ENCODE peak calls at places on chromosome 15, in ten cellular contexts. X is B cell; J is CD8-positive, alpha-beta T cell; S is neural crest cell; V is GM23338; B is adrenal gland; I is RWPE1; F is thoracic aorta; N is GM06990; O is heart right ventricle. Z is an unnamed sample.

GRCh38 chr15:86572368-86572841 is 492.7 kb downstream of the AGBL1 start:
- DNase-seq in V (no peak), I (no peak), O (peak; percentile 13), F (no peak), X (no peak), J (no peak), B (no peak), N (no peak), S (no peak), Z (no peak)

GRCh38 chr15:71201471-71201870 is 86.2 kb downstream of the THSD4 start:
- DNase-seq in V (no peak), S (no peak), B (no peak), F (no peak), X (no peak), N (no peak), O (no peak), J (no peak), I (no peak), Z (no peak)

GRCh38 chr15:34049096-34049495 is 10.1 kb upstream of the AVEN start:
- DNase-seq in N (no peak), S (no peak), X (no peak), B (no peak), I (no peak), V (no peak), J (no peak), F (no peak), O (no peak), Z (no peak)

GRCh38 chr15:26841514-26841913 is 25.3 kb upstream of the GABRA5 start:
- DNase-seq in J (no peak), I (no peak), F (no peak), X (no peak), S (no peak), V (peak; percentile 30), O (no peak), B (no peak), N (no peak), Z (no peak)

GRCh38 chr15:41512512-41513281 is 930 bp downstream of the LTK start:
- DNase-seq in F (no peak), X (peak; percentile 54), I (no peak), N (peak; percentile 63), J (peak; percentile 34), B (no peak), O (peak; percentile 31), S (peak; percentile 26), V (peak; percentile 48), Z (no peak)

GRCh38 chr15:53910852-53911251 is 67.4 kb upstream of the UNC13C start:
- DNase-seq in N (no peak), F (no peak), S (no peak), O (no peak), I (no peak), V (no peak), X (no peak), B (no peak), J (no peak), Z (no peak)

GRCh38 chr15:27399236-27399635 is 428.3 kb downstream of the GABRG3 start:
- DNase-seq in V (no peak), X (no peak), O (no peak), S (no peak), F (no peak), B (no peak), J (no peak), N (no peak), I (no peak), Z (no peak)

GRCh38 chr15:41473418-41473817 is 20.3 kb upstream of the ITPKA start:
- DNase-seq in V (no peak), X (no peak), S (no peak), F (no peak), B (no peak), J (no peak), N (no peak), I (no peak), O (no peak), Z (no peak)

GRCh38 chr15:44812029-44812517 is 75.7 kb downstream of the TRIM69 start:
- DNase-seq in N (no peak), B (no peak), X (no peak), S (no peak), V (no peak), I (no peak), J (no peak), F (no peak), O (no peak), Z (no peak)

GRCh38 chr15:39887832-39888231 is 32.2 kb downstream of the GPR176 start:
- DNase-seq in J (no peak), B (peak; percentile 74), F (no peak), N (no peak), X (no peak), S (no peak), V (peak; percentile 72), O (no peak), I (peak; percentile 54), Z (peak; percentile 5)

GRCh38 chr15:41934843-41935242 is 37.5 kb downstream of the EHD4 start:
- DNase-seq in J (peak; percentile 80), O (no peak), F (no peak), N (no peak), I (peak; percentile 58), S (no peak), X (no peak), B (peak; percentile 69), V (peak; percentile 51), Z (no peak)

GRCh38 chr15:94231728-94232086 is 346 bp downstream of the MCTP2 start:
- DNase-seq in X (no peak), J (no peak), B (no peak), I (peak; percentile 42), N (no peak), F (no peak), O (no peak), V (peak; percentile 71), S (peak; percentile 1), Z (no peak)

GRCh38 chr15:78804391-78804792 is 6.9 kb downstream of the ADAMTS7 start:
- DNase-seq in X (no peak), N (no peak), O (peak; percentile 65), J (no peak), B (no peak), V (peak; percentile 65), F (no peak), S (no peak), I (no peak), Z (no peak)

GRCh38 chr15:101807345-101807945 is 4.1 kb downstream of the OR4F6 start:
- DNase-seq in N (no peak), S (no peak), O (no peak), X (no peak), B (no peak), F (no peak), V (no peak), I (no peak), J (no peak), Z (no peak)

GRCh38 chr15:92629975-92630626 is 25.5 kb downstream of the FAM174B start:
- DNase-seq in O (no peak), S (no peak), J (no peak), F (no peak), B (peak; percentile 36), I (no peak), V (no peak), X (no peak), N (no peak), Z (no peak)

GRCh38 chr15:92633001-92633400 is 22.6 kb downstream of the FAM174B start:
- DNase-seq in F (no peak), B (peak; percentile 4), O (no peak), N (no peak), X (no peak), V (no peak), S (no peak), I (no peak), J (no peak), Z (no peak)

GRCh38 chr15:92629276-92629974 is 26.1 kb downstream of the FAM174B start:
- DNase-seq in I (no peak), J (no peak), V (no peak), F (no peak), N (no peak), B (peak; percentile 37), S (no peak), X (no peak), O (no peak), Z (no peak)

GRCh38 chr15:92633418-92633817 is 22.2 kb downstream of the FAM174B start:
- DNase-seq in N (no peak), I (no peak), X (no peak), J (no peak), V (no peak), B (peak; percentile 24), O (no peak), S (no peak), F (no peak), Z (no peak)

GRCh38 chr15:92631721-92632120 is 23.9 kb downstream of the FAM174B start:
- DNase-seq in S (no peak), O (no peak), X (no peak), F (no peak), J (no peak), V (no peak), I (no peak), B (peak; percentile 18), N (no peak), Z (no peak)
- TF ChIP-seq CTCF in S (no peak), O (no peak), X (no peak), F (no peak), J (no peak), V (peak; percentile 55), I (no peak), B (no peak), N (peak; percentile 11), Z (no peak)

DNA sequence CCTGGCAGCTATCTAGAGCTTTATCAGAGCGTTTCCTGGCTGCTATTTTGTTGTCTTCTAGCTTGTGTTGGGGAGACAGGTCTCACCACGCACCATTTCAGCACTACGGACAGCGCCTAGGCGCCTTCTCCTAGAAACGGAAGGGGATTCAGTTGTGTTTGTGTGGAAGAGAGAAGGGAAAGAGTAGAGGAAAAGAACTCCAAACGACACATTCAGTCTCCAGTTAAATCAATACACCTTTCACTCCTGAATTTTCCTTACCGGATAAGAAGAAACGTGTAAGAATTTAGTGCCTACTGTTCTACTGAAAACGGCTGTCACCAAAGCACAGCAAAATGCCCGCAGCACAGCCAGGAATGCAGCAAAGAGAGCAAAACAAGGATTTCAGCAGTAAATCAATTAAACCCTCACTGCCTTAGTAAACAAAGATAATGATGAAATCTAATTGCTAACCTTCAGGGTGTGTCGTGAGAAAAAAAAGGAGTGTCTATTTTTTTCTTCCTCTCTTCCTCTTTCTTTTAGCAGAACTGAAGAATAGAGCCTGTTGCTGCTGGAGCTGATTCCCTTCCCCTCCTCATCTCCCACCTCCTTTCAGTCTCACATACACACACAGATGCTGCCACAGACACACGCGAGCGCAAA is 412 bp upstream of the CTXN2 start:
- DNase-seq in F (peak; percentile 7), B (peak; percentile 71), X (no peak), J (peak; percentile 44), N (no peak), I (peak; percentile 40), V (peak; percentile 95), S (peak; percentile 90), O (peak; percentile 68), Z (peak; percentile 26)
- TF ChIP-seq CTCF in F (no peak), B (no peak), X (no peak), J (no peak), N (no peak), I (no peak), V (no peak), S (no peak), O (no peak), Z (no peak)

GRCh38 chr15:38389924-38390542 is 63.9 kb upstream of the FAM98B start:
- DNase-seq in B (peak; percentile 84), N (peak; percentile 18), O (peak; percentile 18), V (peak; percentile 80), J (peak; percentile 62), X (peak; percentile 71), I (peak; percentile 65), S (peak; percentile 66), F (peak; percentile 21), Z (peak; percentile 50)
- TF ChIP-seq CTCF in B (peak; percentile 67), N (peak; percentile 87), O (peak; percentile 77), V (peak; percentile 88), J (peak; percentile 85), X (peak; percentile 95), I (peak; percentile 89), S (peak; percentile 84), F (peak; percentile 78), Z (peak; percentile 60)

GRCh38 chr15:83446904-83447708 is at the start of gene SH3GL3:
- DNase-seq in X (no peak), B (peak; percentile 86), N (peak; percentile 17), S (peak; percentile 76), O (peak; percentile 77), I (peak; percentile 77), J (peak; percentile 33), F (peak; percentile 63), V (peak; percentile 93), Z (peak; percentile 73)
- TF ChIP-seq CTCF in X (no peak), B (no peak), N (no peak), S (peak; percentile 62), O (peak; percentile 35), I (peak; percentile 83), J (no peak), F (peak; percentile 35), V (peak; percentile 61), Z (peak; percentile 55)

Z was measured in A549.